ENCODE peak calls at places on chromosomes 5 and 9, in ten cellular contexts. X is stomach, V is Karpas-422, N is sigmoid colon, W is endodermal cell, L is gastrocnemius medialis, I is fibroblast of lung, U is BE2C, C is upper lobe of right lung, B is thoracic aorta. Y is an unnamed sample.

GRCh38 chr9:12884736-12885395 is 110.0 kb downstream of the LURAP1L start:
- DNase-seq in X (no peak), V (no peak), N (no peak), W (no peak), L (no peak), I (peak; percentile 80), U (no peak), C (no peak), B (no peak), Y (no peak)

GRCh38 chr5:84118551-84118950 is 266.1 kb downstream of the EDIL3 start:
- DNase-seq in X (no peak), V (no peak), N (no peak), W (no peak), L (no peak), I (no peak), U (no peak), C (no peak), B (no peak), Y (no peak)

GRCh38 chr5:36360311-36360710 is 58.6 kb upstream of the RANBP3L start:
- DNase-seq in X (no peak), V (no peak), N (no peak), W (no peak), L (no peak), I (peak; percentile 17), U (no peak), C (no peak), B (no peak), Y (no peak)

GRCh38 chr5:64666058-64666457 is 24.2 kb upstream of the SHISAL2B start:
- DNase-seq in X (no peak), V (no peak), N (no peak), W (peak; percentile 53), L (no peak), I (peak; percentile 62), U (no peak), C (no peak), B (no peak), Y (no peak)

GRCh38 chr5:173498871-173499470 is 117.5 kb downstream of the BOD1 start:
- DNase-seq in X (no peak), V (no peak), N (no peak), W (peak; percentile 75), L (peak; percentile 41), I (peak; percentile 62), U (no peak), C (no peak), B (no peak), Y (no peak)

GRCh38 chr5:27172708-27173107 is 134.3 kb upstream of the CDH9 start:
- DNase-seq in X (no peak), V (no peak), N (no peak), W (no peak), L (no peak), I (no peak), U (no peak), C (no peak), B (no peak), Y (no peak)

GRCh38 chr5:91269198-91269597 is 113.9 kb downstream of the ARRDC3 start:
- DNase-seq in X (no peak), V (no peak), N (no peak), W (no peak), L (no peak), I (no peak), U (no peak), C (no peak), B (no peak), Y (no peak)

GRCh38 chr9:106019017-106019692 is 324.8 kb downstream of the TMEM38B start:
- DNase-seq in X (no peak), V (no peak), N (no peak), W (no peak), L (no peak), I (no peak), U (no peak), C (no peak), B (no peak), Y (no peak)

GRCh38 chr5:132072070-132072469 is 1.5 kb upstream of the CSF2 start:
- DNase-seq in X (no peak), V (no peak), N (no peak), W (no peak), L (no peak), I (no peak), U (no peak), C (no peak), B (no peak), Y (no peak)

DNA sequence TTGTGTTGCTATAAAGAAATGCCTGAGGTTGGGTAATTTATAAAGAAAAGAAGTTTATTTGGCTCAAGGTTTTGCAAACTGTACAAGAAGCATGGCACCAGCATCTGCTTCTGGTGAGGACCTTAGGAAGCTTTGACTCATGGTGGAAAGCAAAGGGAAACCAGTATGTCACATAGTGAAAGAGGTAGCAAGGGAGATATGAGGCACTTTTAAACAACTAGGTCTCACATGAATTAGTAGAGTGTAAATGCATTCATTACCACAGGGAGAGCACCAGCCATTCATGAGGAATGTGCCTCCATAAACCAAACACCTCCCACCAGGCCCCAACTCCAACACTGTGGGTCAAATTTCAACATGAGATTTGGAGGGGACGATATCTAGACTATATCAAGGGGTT is 40.8 kb downstream of the OR2Y1 start:
- DNase-seq in X (no peak), V (no peak), N (no peak), W (no peak), L (no peak), I (no peak), U (no peak), C (no peak), B (no peak), Y (no peak)
- H3K27me3 ChIP-seq in X (peaks cover 7% of the 10 kb centered on the region), V (no peaks in the 10 kb centered on the region), N (no peaks in the 10 kb centered on the region), W (no peaks in the 10 kb centered on the region), L (no peaks in the 10 kb centered on the region), I (no peaks in the 10 kb centered on the region), U (peaks cover 6% of the 10 kb centered on the region), C (peaks cover 6% of the 10 kb centered on the region), B (no peaks in the 10 kb centered on the region), Y (no peaks in the 10 kb centered on the region)

DNA sequence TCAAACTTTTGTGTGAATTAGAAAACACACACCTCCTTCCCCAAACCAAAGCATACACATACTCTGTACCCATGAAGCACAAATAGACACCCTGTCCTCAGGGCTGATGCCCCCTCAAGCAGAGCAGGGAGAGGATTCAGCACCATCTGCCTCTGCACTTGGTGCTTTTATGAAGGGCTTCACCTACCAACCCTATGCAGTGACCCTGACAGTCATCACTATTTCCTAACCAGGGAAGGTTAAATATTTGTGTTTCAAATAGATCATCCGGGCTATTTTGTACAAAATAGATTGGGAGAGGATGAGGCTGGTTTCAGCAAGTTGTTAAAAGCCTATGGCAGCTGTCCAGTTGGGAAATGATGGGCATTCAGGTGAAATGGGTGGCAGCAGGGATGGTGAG is 396.2 kb downstream of the ZSWIM6 start:
- DNase-seq in X (no peak), V (no peak), N (no peak), W (no peak), L (no peak), I (no peak), U (no peak), C (no peak), B (no peak), Y (no peak)
- H3K27me3 ChIP-seq in X (peaks cover 17% of the 10 kb centered on the region), V (no peaks in the 10 kb centered on the region), N (no peaks in the 10 kb centered on the region), W (peaks cover 27% of the 10 kb centered on the region), L (no peaks in the 10 kb centered on the region), I (peaks cover 4% of the 10 kb centered on the region), U (no peaks in the 10 kb centered on the region), C (no peaks in the 10 kb centered on the region), B (no peaks in the 10 kb centered on the region), Y (no peaks in the 10 kb centered on the region)

DNA sequence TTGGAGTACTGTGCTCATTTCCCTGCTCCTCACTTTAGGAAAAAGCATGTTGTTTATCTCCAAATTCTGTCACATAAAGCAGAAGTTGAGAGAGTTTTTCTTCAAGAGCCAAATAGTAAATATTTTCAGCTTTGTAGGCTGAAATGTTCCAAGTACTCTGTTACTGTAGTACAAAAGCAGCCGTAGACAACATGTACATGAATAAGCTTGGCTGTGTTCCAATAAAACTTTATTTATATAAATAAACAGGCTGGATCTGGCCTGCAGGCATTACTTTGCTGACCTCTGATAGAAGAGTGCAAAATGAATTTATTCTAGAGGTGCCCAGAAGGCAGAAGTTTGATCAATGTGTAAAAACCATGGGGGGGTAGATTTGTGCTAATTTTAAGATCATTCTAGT is 73.0 kb upstream of the AGXT2 start:
- DNase-seq in X (no peak), V (no peak), N (no peak), W (no peak), L (no peak), I (no peak), U (no peak), C (no peak), B (no peak), Y (no peak)
- H3K27me3 ChIP-seq in X (no peaks in the 10 kb centered on the region), V (peaks cover 3% of the 10 kb centered on the region), N (no peaks in the 10 kb centered on the region), W (no peaks in the 10 kb centered on the region), L (no peaks in the 10 kb centered on the region), I (no peaks in the 10 kb centered on the region), U (no peaks in the 10 kb centered on the region), C (no peaks in the 10 kb centered on the region), B (no peaks in the 10 kb centered on the region), Y (no peaks in the 10 kb centered on the region)

GRCh38 chr5:176665517-176665916 is 18.2 kb downstream of the TSPAN17 start:
- DNase-seq in X (no peak), V (no peak), N (no peak), W (no peak), L (no peak), I (no peak), U (no peak), C (no peak), B (no peak), Y (no peak)
- H3K27me3 ChIP-seq in X (peaks cover 78% of the 10 kb centered on the region), V (no peaks in the 10 kb centered on the region), N (peaks cover 2% of the 10 kb centered on the region), W (peaks cover 4% of the 10 kb centered on the region), L (peaks cover 25% of the 10 kb centered on the region), I (peaks cover 23% of the 10 kb centered on the region), U (no peaks in the 10 kb centered on the region), C (peaks cover 33% of the 10 kb centered on the region), B (no peaks in the 10 kb centered on the region), Y (peaks cover 3% of the 10 kb centered on the region)

DNA sequence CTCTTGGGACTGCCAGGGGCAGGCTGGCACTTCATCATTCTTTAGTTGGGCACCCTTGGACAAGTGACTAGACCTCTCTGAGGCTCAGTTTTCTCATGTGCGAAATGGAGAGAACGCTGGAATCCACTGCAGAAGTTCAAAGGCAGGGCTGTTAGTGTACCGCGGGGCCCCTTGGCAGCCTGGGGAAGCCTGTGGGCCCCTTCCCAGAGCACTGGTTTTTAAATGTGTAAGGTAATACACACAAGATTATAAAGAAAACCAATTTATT is 209.5 kb upstream of the MVB12B start:
- DNase-seq in X (no peak), V (no peak), N (peak; percentile 12), W (no peak), L (no peak), I (no peak), U (no peak), C (peak; percentile 10), B (no peak), Y (no peak)
- H3K27me3 ChIP-seq in X (peaks cover 53% of the 10 kb centered on the region), V (no peaks in the 10 kb centered on the region), N (no peaks in the 10 kb centered on the region), W (peaks cover 93% of the 10 kb centered on the region), L (no peaks in the 10 kb centered on the region), I (peaks cover 3% of the 10 kb centered on the region), U (no peaks in the 10 kb centered on the region), C (peaks cover 17% of the 10 kb centered on the region), B (no peaks in the 10 kb centered on the region), Y (no peaks in the 10 kb centered on the region)

DNA sequence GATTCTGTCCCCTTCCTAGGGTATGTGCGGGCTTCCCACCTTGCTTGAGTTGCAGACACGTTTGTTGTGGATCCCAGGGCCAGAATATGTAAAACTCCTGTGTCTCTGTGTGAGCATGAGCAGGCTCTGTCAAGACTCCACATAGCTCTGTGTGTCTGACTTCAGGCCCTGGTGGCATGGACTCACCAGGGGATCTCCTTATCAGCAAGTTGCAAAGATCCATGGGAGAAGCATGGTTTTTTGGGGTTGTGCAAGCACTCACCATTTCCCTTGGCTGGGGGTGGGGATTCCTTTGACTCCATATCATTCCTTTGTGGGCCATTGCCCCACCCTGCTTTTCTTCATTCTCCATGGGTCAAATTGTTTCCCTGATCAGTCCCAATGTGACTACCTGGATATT is 205.6 kb downstream of the TUSC1 start:
- DNase-seq in X (no peak), V (no peak), N (no peak), W (no peak), L (no peak), I (no peak), U (no peak), C (no peak), B (no peak), Y (no peak)
- H3K27me3 ChIP-seq in X (no peaks in the 10 kb centered on the region), V (no peaks in the 10 kb centered on the region), N (no peaks in the 10 kb centered on the region), W (no peaks in the 10 kb centered on the region), L (no peaks in the 10 kb centered on the region), I (no peaks in the 10 kb centered on the region), U (peaks cover 9% of the 10 kb centered on the region), C (no peaks in the 10 kb centered on the region), B (no peaks in the 10 kb centered on the region), Y (no peaks in the 10 kb centered on the region)